ENCODE peak calls at places on chromosome 21, in five cellular contexts. One of them, this sample, is unnamed.

GRCh38 chr21:25936776-25937175 is 202.0 kb downstream of the GABPA start:
- DNase-seq in K562: no peak
- DNase-seq in GM12878: no peak
- DNase-seq in HCT116: no peak
- DNase-seq in HepG2: no peak
- DNase-seq in this sample: no peak

GRCh38 chr21:33948096-33948950 is 32.7 kb upstream of the ATP5PO start:
- DNase-seq in HCT116: peak
- DNase-seq in K562: peak
- DNase-seq in HepG2: no peak
- DNase-seq in GM12878: peak
- DNase-seq in this sample: peak

GRCh38 chr21:43375827-43376795 is 50.8 kb downstream of the SIK1 start:
- DNase-seq in HepG2: no peak
- DNase-seq in K562: no peak
- DNase-seq in GM12878: no peak
- DNase-seq in HCT116: no peak
- DNase-seq in this sample: no peak

GRCh38 chr21:26881504-26882228 is 36.5 kb upstream of the ADAMTS1 start:
- DNase-seq in GM12878: no peak
- DNase-seq in K562: no peak
- DNase-seq in HepG2: no peak
- DNase-seq in HCT116: no peak
- DNase-seq in this sample: no peak

GRCh38 chr21:39330001-39330400 is 16.6 kb upstream of the BRWD1 start:
- DNase-seq in K562: no peak
- DNase-seq in HepG2: no peak
- DNase-seq in GM12878: no peak
- DNase-seq in HCT116: no peak
- DNase-seq in this sample: no peak

GRCh38 chr21:39012314-39013230 is 170.7 kb downstream of the PSMG1 start:
- DNase-seq in HepG2: no peak
- DNase-seq in K562: no peak
- DNase-seq in GM12878: no peak
- DNase-seq in HCT116: no peak
- DNase-seq in this sample: no peak

GRCh38 chr21:36735201-36735515 is 36.2 kb downstream of the SIM2 start:
- DNase-seq in HepG2: no peak
- DNase-seq in HCT116: no peak
- DNase-seq in GM12878: no peak
- DNase-seq in K562: no peak
- DNase-seq in this sample: no peak

GRCh38 chr21:36960676-36961284 is 5.7 kb downstream of the HLCS start:
- DNase-seq in HCT116: no peak
- DNase-seq in GM12878: no peak
- DNase-seq in HepG2: no peak
- DNase-seq in K562: no peak
- DNase-seq in this sample: no peak

GRCh38 chr21:38804617-38805281 is 980 bp upstream of the ETS2 start:
- DNase-seq in K562: peak
- DNase-seq in HepG2: no peak
- DNase-seq in HCT116: peak
- DNase-seq in GM12878: no peak
- DNase-seq in this sample: peak

GRCh38 chr21:17359781-17360180 is 153.1 kb upstream of the CXADR start:
- DNase-seq in HCT116: no peak
- DNase-seq in GM12878: no peak
- DNase-seq in K562: no peak
- DNase-seq in HepG2: no peak
- DNase-seq in this sample: no peak

GRCh38 chr21:27831821-27832569 is 865.1 kb upstream of the ADAMTS5 start:
- DNase-seq in HepG2: no peak
- DNase-seq in K562: no peak
- DNase-seq in HCT116: no peak
- DNase-seq in GM12878: no peak
- DNase-seq in this sample: no peak

GRCh38 chr21:33078907-33079582 is 9.1 kb downstream of the OLIG1 start:
- DNase-seq in HCT116: peak
- DNase-seq in HepG2: peak
- DNase-seq in GM12878: peak
- DNase-seq in K562: peak
- DNase-seq in this sample: no peak

GRCh38 chr21:34545079-34545884 is 33.3 kb upstream of the KCNE1 start:
- DNase-seq in HCT116: peak
- DNase-seq in K562: peak
- DNase-seq in GM12878: peak
- DNase-seq in HepG2: peak
- DNase-seq in this sample: no peak

GRCh38 chr21:35198004-35198403 is 148.9 kb upstream of the RUNX1 start:
- DNase-seq in HepG2: no peak
- DNase-seq in K562: no peak
- DNase-seq in HCT116: peak
- DNase-seq in GM12878: no peak
- DNase-seq in this sample: no peak

GRCh38 chr21:37450385-37451044 is 83.9 kb downstream of the DYRK1A start:
- DNase-seq in HepG2: no peak
- DNase-seq in K562: peak
- DNase-seq in GM12878: no peak
- DNase-seq in HCT116: no peak
- DNase-seq in this sample: no peak

GRCh38 chr21:33211305-33211704 is 18.4 kb upstream of the IFNAR2 start:
- DNase-seq in HepG2: no peak
- DNase-seq in K562: no peak
- DNase-seq in GM12878: no peak
- DNase-seq in HCT116: no peak
- DNase-seq in this sample: no peak

GRCh38 chr21:17779486-17779885 is 39.7 kb downstream of the C21orf91 start:
- DNase-seq in K562: no peak
- DNase-seq in GM12878: no peak
- DNase-seq in HCT116: no peak
- DNase-seq in HepG2: no peak
- DNase-seq in this sample: no peak

GRCh38 chr21:17071093-17071492 is 441.8 kb upstream of the CXADR start:
- DNase-seq in K562: no peak
- DNase-seq in GM12878: no peak
- DNase-seq in HCT116: no peak
- DNase-seq in HepG2: no peak
- DNase-seq in this sample: no peak

GRCh38 chr21:29213513-29214385 is 83.3 kb downstream of the MAP3K7CL start:
- DNase-seq in GM12878: no peak
- DNase-seq in K562: no peak
- DNase-seq in HepG2: no peak
- DNase-seq in HCT116: no peak
- DNase-seq in this sample: no peak

GRCh38 chr21:39348040-39348354 is 891 bp downstream of the HMGN1 start:
- DNase-seq in GM12878: no peak
- DNase-seq in K562: no peak
- DNase-seq in HCT116: no peak
- DNase-seq in HepG2: no peak
- DNase-seq in this sample: no peak

GRCh38 chr21:43905726-43906455 is 40.9 kb downstream of the AGPAT3 start:
- DNase-seq in HCT116: no peak
- DNase-seq in GM12878: no peak
- DNase-seq in HepG2: no peak
- DNase-seq in K562: no peak
- DNase-seq in this sample: no peak

GRCh38 chr21:37045139-37045538 is 27.7 kb downstream of the PIGP start:
- DNase-seq in HCT116: no peak
- DNase-seq in GM12878: no peak
- DNase-seq in K562: no peak
- DNase-seq in HepG2: no peak
- DNase-seq in this sample: no peak

GRCh38 chr21:25862596-25862995 is 127.8 kb downstream of the GABPA start:
- DNase-seq in K562: peak
- DNase-seq in HepG2: peak
- DNase-seq in HCT116: peak
- DNase-seq in GM12878: no peak
- DNase-seq in this sample: no peak

GRCh38 chr21:25885880-25886279 is 151.1 kb downstream of the GABPA start:
- DNase-seq in K562: no peak
- DNase-seq in HCT116: no peak
- DNase-seq in GM12878: no peak
- DNase-seq in HepG2: peak
- DNase-seq in this sample: no peak

GRCh38 chr21:26107439-26107838 is 63.1 kb downstream of the APP start:
- DNase-seq in GM12878: no peak
- DNase-seq in K562: no peak
- DNase-seq in HepG2: no peak
- DNase-seq in HCT116: no peak
- DNase-seq in this sample: no peak

GRCh38 chr21:25506887-25507286 is 100.4 kb downstream of the MRPL39 start:
- DNase-seq in HepG2: no peak
- DNase-seq in K562: no peak
- DNase-seq in GM12878: no peak
- DNase-seq in HCT116: no peak
- DNase-seq in this sample: no peak

GRCh38 chr21:46217511-46218196 is 10.9 kb downstream of the LSS start:
- DNase-seq in K562: no peak
- DNase-seq in HCT116: no peak
- DNase-seq in GM12878: no peak
- DNase-seq in HepG2: no peak
- DNase-seq in this sample: no peak

GRCh38 chr21:36260030-36260787 is 59.8 kb upstream of the MORC3 start:
- DNase-seq in HepG2: peak
- DNase-seq in HCT116: peak
- DNase-seq in K562: peak
- DNase-seq in GM12878: peak
- DNase-seq in this sample: no peak

GRCh38 chr21:25280061-25280460 is 327.2 kb downstream of the MRPL39 start:
- DNase-seq in HCT116: no peak
- DNase-seq in K562: no peak
- DNase-seq in GM12878: no peak
- DNase-seq in HepG2: no peak
- DNase-seq in this sample: no peak

GRCh38 chr21:31872452-31873274 is at the start of gene HUNK:
- DNase-seq in GM12878: no peak
- DNase-seq in HCT116: no peak
- DNase-seq in K562: no peak
- DNase-seq in HepG2: peak
- DNase-seq in this sample: no peak
- TF ChIP-seq EZH2 in GM12878: no peak
- TF ChIP-seq EZH2 in HCT116: no peak
- TF ChIP-seq EZH2 in K562: no peak
- TF ChIP-seq EZH2 in HepG2: no peak
- TF ChIP-seq EZH2 in this sample: no peak

DNA sequence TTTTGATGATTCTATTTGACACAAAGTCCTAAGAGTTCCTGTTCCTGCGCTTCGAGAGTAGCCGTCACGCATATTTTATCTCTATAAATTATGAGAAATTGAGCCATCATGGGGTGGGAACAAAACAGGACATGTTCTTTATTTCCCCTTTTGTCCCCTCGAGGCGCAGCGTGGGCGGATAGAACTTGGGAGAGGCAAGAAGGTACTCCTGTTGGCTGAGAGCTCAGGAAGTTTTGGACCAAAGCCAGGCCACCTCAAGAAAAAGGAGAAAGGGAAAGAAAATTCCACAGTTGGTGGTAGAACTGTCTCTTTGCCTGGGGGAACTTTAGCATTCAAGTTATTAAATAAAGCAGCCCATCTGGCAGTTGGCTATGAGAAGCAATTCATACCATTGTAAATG is 76.4 kb upstream of the DSCAM start:
- DNase-seq in HCT116: no peak
- DNase-seq in HepG2: no peak
- DNase-seq in GM12878: no peak
- DNase-seq in K562: no peak
- DNase-seq in this sample: no peak
- TF ChIP-seq YY1 in HCT116: no peak
- TF ChIP-seq YY1 in HepG2: no peak
- TF ChIP-seq YY1 in GM12878: no peak
- TF ChIP-seq YY1 in K562: no peak
- TF ChIP-seq YY1 in this sample: no peak

DNA sequence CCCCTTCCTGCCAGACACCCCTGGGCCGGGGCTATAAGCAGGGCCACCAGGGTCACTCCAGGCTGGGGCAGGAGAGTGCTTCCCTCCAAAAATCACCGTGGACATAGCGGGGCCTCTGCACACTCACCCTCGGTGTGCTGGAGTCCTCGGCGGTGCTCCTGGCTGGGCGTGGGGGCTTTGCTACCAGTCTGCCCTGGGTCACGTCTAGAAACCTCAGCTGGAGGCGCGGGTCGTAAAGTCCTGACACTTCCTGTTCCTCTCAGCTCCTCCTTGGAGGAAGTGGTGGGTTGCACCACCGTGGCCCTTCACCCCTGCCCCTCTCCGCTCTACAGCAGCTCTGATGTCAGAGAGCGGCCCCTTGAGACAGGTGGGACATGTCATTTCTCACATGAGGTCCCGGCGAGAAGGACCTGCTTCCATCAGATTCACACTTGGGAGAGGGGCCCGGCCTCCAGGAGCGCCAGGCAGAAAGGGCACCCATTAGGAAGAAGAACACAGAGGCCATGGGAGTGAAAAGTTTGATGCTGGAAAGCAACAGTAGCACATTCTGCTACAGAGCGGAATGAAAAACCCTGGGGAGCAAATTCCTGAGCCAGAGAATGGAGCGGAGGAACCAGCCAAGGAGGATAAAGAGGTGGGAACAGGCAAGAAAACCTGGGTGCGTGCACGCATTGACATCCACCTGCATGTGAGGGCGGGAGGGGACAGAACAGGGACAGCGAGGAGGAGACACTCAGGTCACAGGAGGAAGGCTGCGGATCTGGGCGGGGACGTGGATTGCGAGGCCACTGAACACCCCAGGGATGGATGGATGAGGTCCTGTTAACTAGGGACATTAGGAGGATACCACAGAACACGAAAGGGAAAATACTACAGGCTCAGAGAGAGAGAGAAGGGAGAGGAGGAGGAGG is at the start of gene ITGB2:
- DNase-seq in K562: no peak
- DNase-seq in HCT116: no peak
- DNase-seq in GM12878: no peak
- DNase-seq in HepG2: no peak
- DNase-seq in this sample: no peak
- TF ChIP-seq EZH2 in K562: no peak
- TF ChIP-seq EZH2 in HCT116: no peak
- TF ChIP-seq EZH2 in GM12878: no peak
- TF ChIP-seq EZH2 in HepG2: no peak
- TF ChIP-seq EZH2 in this sample: peak

DNA sequence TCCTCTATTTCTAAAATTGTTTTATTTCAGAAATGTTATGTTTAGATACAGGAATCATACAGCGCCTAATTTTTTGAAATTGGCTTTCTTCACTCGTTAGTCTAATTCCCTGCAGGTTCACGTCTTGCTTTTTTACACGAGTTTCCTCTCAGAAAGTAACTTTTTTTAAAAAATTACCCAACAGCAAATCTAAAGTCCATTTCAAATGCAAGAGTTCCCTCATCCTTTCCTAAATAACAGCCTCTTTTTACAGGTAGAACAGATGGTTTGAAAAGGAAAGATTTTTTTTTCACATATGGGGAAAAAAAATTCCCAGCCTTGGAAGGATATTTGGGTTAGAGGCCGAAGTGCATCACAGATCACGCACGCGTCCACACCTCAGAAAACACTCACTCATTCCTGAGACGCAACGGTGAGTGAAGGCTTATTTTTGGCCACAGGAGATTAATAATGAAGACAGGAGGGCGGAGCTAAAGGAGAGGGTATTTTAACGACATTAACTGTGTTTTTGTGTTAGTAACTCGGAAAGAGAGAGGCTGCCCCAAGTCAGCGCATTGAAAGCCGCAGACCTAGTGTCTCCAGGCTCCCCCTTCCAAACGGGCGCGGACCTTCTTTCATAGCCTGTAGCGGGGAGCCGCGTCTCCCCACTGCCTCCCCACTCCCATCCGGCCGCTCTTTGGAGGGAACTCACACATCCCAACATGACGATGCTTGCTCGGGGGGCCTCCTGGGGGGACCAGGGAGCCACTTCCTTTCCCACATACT is 936 bp upstream of the RIPK4 start:
- DNase-seq in HCT116: no peak
- DNase-seq in HepG2: no peak
- DNase-seq in K562: no peak
- DNase-seq in GM12878: no peak
- DNase-seq in this sample: no peak
- TF ChIP-seq YY1 in HCT116: no peak
- TF ChIP-seq YY1 in HepG2: no peak
- TF ChIP-seq YY1 in K562: no peak
- TF ChIP-seq YY1 in GM12878: no peak
- TF ChIP-seq YY1 in this sample: no peak